ENCODE peak calls at places on chromosome 14, in eight cellular contexts. J is B cell, O is Calu3, W is fibroblast of the aortic adventitia, K is left colon, D is MM.1S, I is ELR, B is ACHN. Q is an unnamed sample.

GRCh38 chr14:31265701-31266398 is 58.3 kb upstream of the HECTD1 start:
- DNase-seq in J (no peak), O (peak), W (peak), K (no peak), D (no peak), I (no peak), B (no peak), Q (no peak)

GRCh38 chr14:46322076-46322475 is 329.5 kb downstream of the RPL10L start:
- DNase-seq in J (no peak), O (no peak), W (no peak), K (no peak), D (no peak), I (no peak), B (no peak), Q (no peak)

GRCh38 chr14:68181395-68182326 is 362.1 kb downstream of the RAD51B start:
- DNase-seq in J (no peak), O (no peak), W (peak), K (no peak), D (no peak), I (peak), B (peak), Q (peak)

GRCh38 chr14:64147126-64147790 is 146.9 kb downstream of the ESR2 start:
- DNase-seq in J (no peak), O (no peak), W (no peak), K (no peak), D (no peak), I (no peak), B (no peak), Q (no peak)

GRCh38 chr14:38203929-38204716 is 3.6 kb upstream of the SSTR1 start:
- DNase-seq in J (no peak), O (no peak), W (no peak), K (no peak), D (no peak), I (peak), B (no peak), Q (no peak)

GRCh38 chr14:22952418-22952817 is 4.5 kb downstream of the HAUS4 start:
- DNase-seq in J (no peak), O (no peak), W (no peak), K (no peak), D (no peak), I (no peak), B (no peak), Q (no peak)

GRCh38 chr14:80940146-80940545 is 1.4 kb downstream of the CEP128 start:
- DNase-seq in J (no peak), O (no peak), W (no peak), K (no peak), D (no peak), I (no peak), B (no peak), Q (no peak)

GRCh38 chr14:105473033-105473676 is 1.5 kb upstream of the CRIP2 start:
- DNase-seq in J (no peak), O (peak), W (no peak), K (no peak), D (no peak), I (no peak), B (peak), Q (no peak)

GRCh38 chr14:70907996-70908917 is 998 bp downstream of the PCNX1 start:
- DNase-seq in J (peak), O (peak), W (peak), K (peak), D (peak), I (peak), B (peak), Q (peak)

GRCh38 chr14:98835051-98835824 is 436.8 kb downstream of the BCL11B start:
- DNase-seq in J (no peak), O (no peak), W (no peak), K (no peak), D (no peak), I (no peak), B (no peak), Q (no peak)

GRCh38 chr14:106579084-106579483 is 1052.7 kb downstream of the TMEM121 start:
- DNase-seq in J (no peak), O (no peak), W (no peak), K (no peak), D (no peak), I (no peak), B (no peak), Q (no peak)

GRCh38 chr14:75794615-75795038 is 133.6 kb downstream of the TTLL5 start:
- DNase-seq in J (no peak), O (no peak), W (peak), K (no peak), D (no peak), I (peak), B (peak), Q (no peak)

GRCh38 chr14:21024668-21025373 is at the start of gene NDRG2:
- DNase-seq in J (peak), O (peak), W (no peak), K (peak), D (peak), I (peak), B (peak), Q (peak)

GRCh38 chr14:93709249-93709648 is 79.0 kb downstream of the PRIMA1 start:
- DNase-seq in J (no peak), O (no peak), W (no peak), K (no peak), D (no peak), I (no peak), B (no peak), Q (no peak)

GRCh38 chr14:93320489-93320888 is 12.3 kb downstream of the BTBD7 start:
- DNase-seq in J (no peak), O (no peak), W (peak), K (no peak), D (no peak), I (no peak), B (no peak), Q (no peak)

GRCh38 chr14:94395900-94396574 is 7.6 kb upstream of the SERPINA1 start:
- DNase-seq in J (no peak), O (peak), W (no peak), K (no peak), D (no peak), I (no peak), B (no peak), Q (no peak)

GRCh38 chr14:59187802-59188460 is 536 bp upstream of the DAAM1 start:
- DNase-seq in J (peak), O (no peak), W (no peak), K (peak), D (peak), I (peak), B (peak), Q (no peak)

GRCh38 chr14:31536201-31536960 is 24.8 kb upstream of the NUBPL start:
- DNase-seq in J (no peak), O (no peak), W (no peak), K (peak), D (no peak), I (peak), B (no peak), Q (no peak)

GRCh38 chr14:104731249-104731924 is 7.4 kb downstream of the ADSS1 start:
- DNase-seq in J (no peak), O (peak), W (no peak), K (no peak), D (no peak), I (peak), B (peak), Q (no peak)

GRCh38 chr14:71062581-71063303 is 155.5 kb downstream of the PCNX1 start:
- DNase-seq in J (no peak), O (no peak), W (no peak), K (no peak), D (no peak), I (peak), B (no peak), Q (no peak)

GRCh38 chr14:21263284-21264024 is 5.8 kb downstream of the HNRNPC start:
- DNase-seq in J (no peak), O (no peak), W (peak), K (no peak), D (peak), I (no peak), B (no peak), Q (no peak)

GRCh38 chr14:20302042-20302761 is 3.5 kb downstream of the TTC5 start:
- DNase-seq in J (no peak), O (no peak), W (peak), K (no peak), D (no peak), I (peak), B (peak), Q (no peak)